ENCODE peak calls at places on chromosomes 16 and 17, in five cellular contexts. M, L, F, D and A are unnamed samples. For H3K4me1, the result is how much of the 10 kb centered on the place peaks cover.

GRCh38 chr17:33785281-33785680 is 469.8 kb upstream of the CCL2 start:
- DNase-seq in D (no peak), M (no peak), L (no peak), F (no peak), A (no peak)

GRCh38 chr16:31395647-31396046 is 2.5 kb downstream of the ITGAD start:
- DNase-seq in F (peak), D (no peak), L (no peak), M (no peak), A (no peak)

GRCh38 chr16:87040169-87041117 is 276.7 kb downstream of the C16orf95 start:
- DNase-seq in D (no peak), M (no peak), L (no peak), F (no peak), A (no peak)

GRCh38 chr16:72380283-72380682 is 208.3 kb upstream of the PMFBP1 start:
- DNase-seq in L (no peak), M (no peak), D (no peak), F (no peak), A (no peak)

GRCh38 chr16:88804173-88804551 is 573 bp downstream of the CDT1 start:
- DNase-seq in L (no peak), F (no peak), M (no peak), D (no peak), A (no peak)

GRCh38 chr16:87560428-87561199 is 41.7 kb upstream of the JPH3 start:
- DNase-seq in F (peak), M (peak), D (no peak), L (peak), A (peak)

GRCh38 chr16:5490499-5490898 is 392.9 kb upstream of the EEF2KMT start:
- DNase-seq in D (no peak), M (peak), F (no peak), L (peak), A (no peak)

GRCh38 chr17:62652251-62653001 is 25.0 kb downstream of the MRC2 start:
- DNase-seq in L (no peak), D (peak), M (no peak), F (peak), A (peak)

GRCh38 chr16:11585460-11586374 is 1.0 kb downstream of the LITAF start:
- DNase-seq in F (peak), M (no peak), L (peak), D (peak), A (peak)

GRCh38 chr16:81071816-81072215 is 5.2 kb downstream of the C16orf46 start:
- DNase-seq in F (no peak), L (peak), M (peak), D (peak), A (no peak)

GRCh38 chr17:64682261-64683181 is 20.4 kb upstream of the SMURF2 start:
- DNase-seq in L (peak), F (no peak), D (peak), M (no peak), A (no peak)

GRCh38 chr16:4077083-4077714 is 39.0 kb downstream of the ADCY9 start:
- DNase-seq in M (no peak), F (no peak), D (no peak), L (no peak), A (no peak)

GRCh38 chr17:42697108-42697811 is 14.9 kb downstream of the CNTNAP1 start:
- DNase-seq in F (no peak), M (no peak), D (no peak), L (no peak), A (no peak)

GRCh38 chr17:77792626-77793025 is 165.9 kb upstream of the TNRC6C start:
- DNase-seq in D (no peak), L (no peak), F (no peak), M (no peak), A (no peak)

GRCh38 chr17:67491009-67491677 is 114.1 kb downstream of the PITPNC1 start:
- DNase-seq in D (peak), F (peak), L (peak), M (no peak), A (peak)

GRCh38 chr17:71765437-71765836 is 355.4 kb upstream of the SOX9 start:
- DNase-seq in D (peak), F (no peak), M (no peak), L (no peak), A (no peak)

GRCh38 chr16:1244881-1245280 is 4.4 kb downstream of the TPSAB1 start:
- DNase-seq in M (no peak), L (no peak), D (no peak), F (no peak), A (no peak)

GRCh38 chr16:85527767-85528297 is 85.3 kb upstream of the GSE1 start:
- DNase-seq in M (no peak), D (no peak), L (no peak), F (no peak), A (no peak)

GRCh38 chr17:36808181-36808661 is 129.1 kb upstream of the LHX1 start:
- DNase-seq in M (peak), L (no peak), F (no peak), D (no peak), A (no peak)

GRCh38 chr17:66652840-66653507 is 181.9 kb upstream of the CACNG5 start:
- DNase-seq in D (peak), M (no peak), L (no peak), F (no peak), A (no peak)

GRCh38 chr16:81531415-81531814 is 86.8 kb downstream of the CMIP start:
- DNase-seq in D (no peak), F (no peak), M (no peak), L (peak), A (no peak)

GRCh38 chr17:17036520-17036998 is 5.7 kb upstream of the MPRIP start:
- DNase-seq in D (no peak), F (peak), M (no peak), L (no peak), A (no peak)

GRCh38 chr17:13346081-13346533 is 255.6 kb downstream of the HS3ST3A1 start:
- DNase-seq in M (peak), L (no peak), F (no peak), D (peak), A (no peak)

GRCh38 chr16:77307764-77308561 is 108.8 kb downstream of the SYCE1L start:
- DNase-seq in F (no peak), D (peak), L (peak), M (no peak), A (no peak)

DNA sequence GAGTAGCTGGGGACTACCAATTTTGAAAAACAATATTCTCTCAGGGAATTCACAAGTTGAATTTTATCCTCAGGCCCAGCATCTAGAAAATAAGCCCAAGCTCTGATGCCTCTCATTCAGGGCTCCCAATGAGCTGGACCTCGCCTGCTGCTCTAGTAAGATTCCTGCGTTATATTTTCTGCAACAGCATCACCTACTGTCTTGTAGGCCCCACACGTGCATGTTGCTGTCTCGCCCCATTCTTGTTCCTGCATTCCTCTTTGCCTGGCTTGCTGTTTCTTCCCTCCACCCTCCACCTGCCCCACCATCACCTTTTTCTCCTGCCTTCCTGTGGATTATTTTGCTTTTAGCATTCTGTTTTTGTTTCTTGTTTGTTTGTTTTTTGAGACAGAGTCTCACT is 8.3 kb upstream of the ST6GALNAC2 start:
- DNase-seq in M (no peak), L (no peak), F (no peak), D (no peak), A (no peak)
- TF ChIP-seq CTCF in M (peak), L (no peak), F (no peak), D (no peak), A (no peak)

DNA sequence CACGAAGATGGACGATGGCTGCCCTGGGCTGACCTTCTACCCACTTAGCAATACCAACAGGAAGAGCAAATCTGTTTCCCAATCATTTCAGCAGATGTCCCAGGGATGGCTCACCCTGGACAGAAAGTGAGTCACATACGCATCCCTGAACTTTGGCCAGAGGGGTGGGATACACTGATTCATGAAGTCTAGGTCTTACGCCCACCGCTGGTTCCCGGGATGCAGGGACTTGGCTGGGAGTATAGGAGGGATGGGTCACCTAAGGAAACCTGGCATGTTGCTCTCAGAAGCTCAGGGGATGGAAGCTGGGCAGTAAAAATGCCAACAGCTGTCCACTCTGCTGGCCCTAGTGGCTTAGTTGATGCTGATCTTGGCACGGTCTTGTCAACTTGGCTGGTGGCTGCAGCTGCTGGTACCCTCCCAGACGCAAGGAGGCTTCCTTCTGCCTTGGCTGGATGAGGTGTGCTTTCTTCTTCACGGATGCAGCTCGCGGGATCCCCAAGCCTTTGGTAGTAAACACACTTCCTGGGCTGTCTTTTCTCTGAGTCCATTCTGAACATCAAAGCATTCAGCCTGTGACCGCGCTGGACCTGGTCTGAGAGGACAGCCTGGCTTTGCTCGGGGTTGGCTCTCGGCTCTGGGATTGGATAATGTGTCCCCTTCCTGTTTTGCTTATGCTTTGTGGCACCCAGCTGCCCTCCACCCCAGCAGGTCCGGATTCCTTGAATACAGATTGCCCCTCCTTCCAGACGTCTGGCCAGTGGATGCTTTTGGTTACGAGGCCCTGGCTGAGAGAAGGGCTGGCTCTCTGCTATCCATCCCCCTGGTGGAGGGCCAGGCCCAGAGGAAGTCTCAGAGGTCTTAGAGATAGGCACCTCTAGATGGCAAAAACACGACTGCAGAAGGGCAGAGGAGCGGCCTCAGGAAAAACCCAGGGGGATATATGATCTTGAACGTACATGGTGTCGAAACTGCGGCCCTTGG is 71.5 kb downstream of the RAP1GAP2 start:
- DNase-seq in L (peak), M (no peak), D (peak), F (no peak), A (no peak)
- H3K4me1 ChIP-seq in L (under half), M (under half), D (under half), F (under half), A (under half)

DNA sequence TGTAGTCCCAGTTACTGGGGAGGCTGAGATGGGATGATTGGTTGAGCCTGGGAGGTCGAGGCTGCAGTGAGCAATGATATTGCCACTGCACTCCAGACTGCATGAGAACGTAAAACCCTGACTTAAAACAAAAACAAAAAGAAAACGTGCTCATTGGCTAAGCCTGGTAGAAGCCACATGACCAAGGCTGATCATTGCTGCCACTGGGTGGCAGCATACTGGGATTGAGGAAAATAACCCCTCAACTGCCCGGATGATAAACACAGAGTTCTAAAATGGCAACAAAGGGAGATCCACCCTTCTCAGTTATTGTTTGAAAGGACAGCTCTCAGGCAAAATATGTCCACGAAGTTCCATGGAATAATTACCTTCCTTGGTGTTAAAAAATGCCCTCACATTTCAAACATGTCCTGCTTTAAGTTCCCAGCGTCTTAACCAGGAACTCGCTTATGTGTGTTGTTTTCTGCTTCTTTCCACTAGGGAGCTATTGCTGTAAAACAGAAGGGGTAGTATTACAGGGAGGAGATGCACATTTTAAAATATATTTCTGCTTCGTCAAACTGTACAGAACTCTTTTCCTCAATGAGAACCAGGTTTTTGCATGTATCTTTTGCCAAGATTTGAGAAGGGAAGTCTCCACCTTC is 675.3 kb downstream of the MAF start:
- DNase-seq in F (no peak), M (peak), L (peak), D (no peak), A (peak)
- TF ChIP-seq CTCF in F (peak), M (peak), L (peak), D (no peak), A (no peak)

DNA sequence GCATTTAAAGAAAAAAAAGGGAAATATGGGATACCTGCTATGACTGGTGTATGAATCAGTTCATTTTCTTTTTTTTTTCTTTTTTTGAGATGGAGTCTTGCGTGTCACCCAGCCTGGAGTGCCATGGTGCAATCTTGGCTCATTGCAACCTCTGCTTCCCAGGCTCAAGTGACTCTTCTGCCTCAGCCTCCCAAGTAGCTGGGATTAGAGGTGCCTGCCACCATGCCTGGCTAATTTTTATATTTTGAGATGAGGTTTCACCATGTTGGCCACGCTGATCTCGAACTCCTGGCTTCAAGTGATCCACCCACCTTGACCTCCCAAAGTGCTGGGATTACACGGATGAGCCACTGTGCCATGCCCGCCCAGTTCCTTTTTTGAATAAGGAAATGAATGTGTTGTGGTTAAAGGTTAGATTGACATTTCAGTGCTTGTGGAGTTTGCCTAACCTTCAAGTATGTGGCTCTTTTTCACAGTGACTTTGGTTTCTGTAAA is 7.7 kb downstream of the HAPSTR1 start:
- DNase-seq in D (peak), M (no peak), L (no peak), F (no peak), A (peak)
- H3K4me1 ChIP-seq in D (under half), M (under half), L (half or more), F (half or more), A (half or more)

GRCh38 chr16:27223226-27223610 is 19.9 kb downstream of the KDM8 start:
- DNase-seq in L (no peak), F (no peak), D (no peak), M (no peak), A (no peak)
- TF ChIP-seq CTCF in L (no peak), F (no peak), D (no peak), M (peak), A (no peak)